ENCODE peak calls at places on chromosome 4, in six cellular contexts. U is mucosa of descending colon; J is IMR-90; V is lung; M is fibroblast of pulmonary artery; E is CD4-positive, alpha-beta T cell. A is an unnamed sample.

GRCh38 chr4:73208376-73208775 is 50.2 kb downstream of the ANKRD17 start:
- DNase-seq in J (peak), E (no peak), V (no peak), U (no peak), M (peak), A (no peak)

GRCh38 chr4:74440356-74440755 is 4.6 kb upstream of the AREG start:
- DNase-seq in J (no peak), U (no peak), M (no peak), E (no peak), V (no peak), A (no peak)

GRCh38 chr4:70183168-70183939 is 12.2 kb upstream of the ODAM start:
- DNase-seq in U (no peak), M (peak), V (no peak), E (no peak), J (peak), A (no peak)

GRCh38 chr4:37948542-37948941 is 11.7 kb upstream of the PTTG2 start:
- DNase-seq in J (no peak), E (no peak), M (no peak), V (no peak), U (no peak), A (no peak)

GRCh38 chr4:7217453-7218310 is 25.3 kb downstream of the SORCS2 start:
- DNase-seq in V (peak), E (no peak), U (no peak), J (no peak), M (peak), A (no peak)

GRCh38 chr4:109302366-109303140 is at the start of gene COL25A1:
- DNase-seq in U (peak), M (peak), J (peak), V (peak), E (peak), A (peak)

GRCh38 chr4:121943941-121944340 is 7.9 kb downstream of the TRPC3 start:
- DNase-seq in J (no peak), E (no peak), V (no peak), U (no peak), M (no peak), A (no peak)

GRCh38 chr4:77073106-77073858 is 2.5 kb downstream of the CCNI start:
- DNase-seq in M (peak), U (no peak), V (no peak), J (peak), E (no peak), A (no peak)

GRCh38 chr4:177079327-177079726 is 230.3 kb upstream of the NEIL3 start:
- DNase-seq in V (no peak), U (no peak), J (no peak), E (no peak), M (no peak), A (no peak)

GRCh38 chr4:156475322-156475721 is 496.3 kb downstream of the PDGFC start:
- DNase-seq in U (no peak), E (no peak), M (peak), V (no peak), J (peak), A (no peak)

GRCh38 chr4:19298998-19299397 is 952.7 kb upstream of the SLIT2 start:
- DNase-seq in E (no peak), J (peak), V (no peak), U (no peak), M (peak), A (no peak)

GRCh38 chr4:125736057-125736456 is 421.3 kb downstream of the FAT4 start:
- DNase-seq in J (peak), M (peak), U (no peak), E (no peak), V (no peak), A (no peak)

GRCh38 chr4:127236875-127237274 is 395.9 kb upstream of the INTU start:
- DNase-seq in V (no peak), E (no peak), U (no peak), M (no peak), J (peak), A (no peak)

GRCh38 chr4:85994576-85994975 is 365.3 kb downstream of the MAPK10 start:
- DNase-seq in M (peak), U (no peak), J (no peak), V (no peak), E (no peak), A (no peak)

GRCh38 chr4:75831856-75832405 is 70.3 kb downstream of the PPEF2 start:
- DNase-seq in U (no peak), V (no peak), E (no peak), J (no peak), M (no peak), A (no peak)

GRCh38 chr4:54959656-54960055 is 165.7 kb downstream of the KDR start:
- DNase-seq in J (peak), V (no peak), M (peak), U (no peak), E (no peak), A (no peak)

GRCh38 chr4:143586080-143586479 is 72.6 kb downstream of the SMARCA5 start:
- DNase-seq in V (no peak), M (peak), U (no peak), J (peak), E (no peak), A (no peak)

GRCh38 chr4:39037491-39037825 is 5.2 kb upstream of the TMEM156 start:
- DNase-seq in M (peak), U (no peak), J (peak), E (no peak), V (no peak), A (no peak)

GRCh38 chr4:118325443-118325842 is 27.4 kb downstream of the PRSS12 start:
- DNase-seq in E (no peak), M (no peak), U (no peak), V (no peak), J (no peak), A (no peak)

GRCh38 chr4:184787766-184788503 is 37.8 kb downstream of the ACSL1 start:
- DNase-seq in V (no peak), J (no peak), E (no peak), U (no peak), M (peak), A (no peak)

GRCh38 chr4:124907881-124908280 is 195.3 kb upstream of the ANKRD50 start:
- DNase-seq in J (peak), V (no peak), M (peak), U (no peak), E (no peak), A (no peak)

GRCh38 chr4:113222431-113222979 is 173.1 kb downstream of the ANK2 start:
- DNase-seq in V (no peak), J (peak), M (peak), E (no peak), U (no peak), A (no peak)
- TF ChIP-seq CTCF in V (no peak), J (no peak), M (no peak), E (no peak), U (no peak), A (no peak)

GRCh38 chr4:87644286-87644685 is 5.8 kb upstream of the DMP1 start:
- DNase-seq in V (no peak), E (no peak), U (no peak), J (no peak), M (no peak), A (no peak)
- TF ChIP-seq CTCF in V (no peak), E (no peak), U (no peak), J (no peak), M (no peak), A (no peak)

GRCh38 chr4:98027827-98028226 is 115.4 kb downstream of the STPG2 start:
- DNase-seq in M (peak), U (no peak), J (no peak), E (no peak), V (no peak), A (no peak)
- TF ChIP-seq CTCF in M (no peak), U (no peak), J (no peak), E (no peak), V (no peak), A (no peak)

DNA sequence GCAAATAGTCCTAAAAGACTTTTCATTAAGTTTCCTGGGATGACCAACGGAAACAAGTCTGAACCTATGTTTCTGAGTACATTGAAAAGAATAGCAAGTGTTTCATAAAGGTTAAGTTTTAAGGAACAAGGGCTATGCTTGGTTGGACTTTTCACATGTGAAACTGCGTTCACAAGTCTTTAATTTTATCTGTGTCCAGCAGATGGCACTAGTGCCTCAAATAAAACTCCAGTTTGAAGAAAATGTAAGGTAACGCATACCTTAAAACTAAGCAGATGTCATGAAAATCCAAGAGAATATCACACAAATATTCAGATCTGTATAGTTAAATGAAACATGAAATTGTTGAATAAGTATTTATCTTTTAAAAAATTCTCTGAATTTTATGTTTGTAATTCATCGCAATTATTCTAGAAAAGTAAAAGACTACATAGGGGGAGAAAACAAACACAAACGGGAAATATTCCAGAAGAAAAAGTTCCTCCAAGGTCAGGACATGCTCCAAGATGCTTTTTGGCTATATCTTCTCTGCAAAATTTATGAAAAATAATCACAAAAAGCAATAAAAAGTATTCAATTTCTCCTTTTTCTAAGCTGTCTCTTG is 89.6 kb upstream of the MAD2L1 start:
- DNase-seq in J (peak), E (no peak), U (no peak), V (no peak), M (peak), A (no peak)
- TF ChIP-seq CTCF in J (peak), E (peak), U (no peak), V (peak), M (peak), A (peak)

GRCh38 chr4:145097821-145098674 is at the start of the genes ABCE1 and ANAPC10:
- DNase-seq in U (peak), M (peak), J (peak), E (peak), V (peak), A (peak)
- TF ChIP-seq CTCF in U (no peak), M (peak), J (peak), E (no peak), V (no peak), A (peak)